ENCODE peak calls at places on chromosomes 13 and 19, in eight cellular contexts. One of them, this sample, is unnamed.

GRCh38 chr19:51565583-51565982 is 5.5 kb upstream of the ZNF175 start:
- DNase-seq in psoas muscle: no peak
- DNase-seq in cardiac muscle cell: peak; percentile 34
- DNase-seq in K562: no peak
- DNase-seq in tibial artery: no peak
- DNase-seq in prostate gland: no peak
- DNase-seq in IMR-90: no peak
- DNase-seq in uterus: no peak
- DNase-seq in this sample: no peak

GRCh38 chr13:38951525-38952313 is 38.9 kb downstream of the STOML3 start:
- DNase-seq in psoas muscle: no peak
- DNase-seq in cardiac muscle cell: peak; percentile 81
- DNase-seq in K562: no peak
- DNase-seq in tibial artery: no peak
- DNase-seq in prostate gland: no peak
- DNase-seq in IMR-90: no peak
- DNase-seq in uterus: no peak
- DNase-seq in this sample: no peak

GRCh38 chr13:73708393-73708985 is 425.7 kb downstream of the KLF12 start:
- DNase-seq in psoas muscle: no peak
- DNase-seq in cardiac muscle cell: peak; percentile 84
- DNase-seq in K562: peak; percentile 36
- DNase-seq in tibial artery: peak; percentile 28
- DNase-seq in prostate gland: peak; percentile 44
- DNase-seq in IMR-90: peak; percentile 71
- DNase-seq in uterus: peak; percentile 19
- DNase-seq in this sample: no peak

GRCh38 chr19:1956868-1957492 is 16.0 kb downstream of the CSNK1G2 start:
- DNase-seq in psoas muscle: peak; percentile 66
- DNase-seq in cardiac muscle cell: no peak
- DNase-seq in K562: no peak
- DNase-seq in tibial artery: no peak
- DNase-seq in prostate gland: no peak
- DNase-seq in IMR-90: no peak
- DNase-seq in uterus: no peak
- DNase-seq in this sample: no peak

GRCh38 chr13:30463820-30464495 is 1.8 kb downstream of the HMGB1 start:
- DNase-seq in psoas muscle: no peak
- DNase-seq in cardiac muscle cell: peak; percentile 67
- DNase-seq in K562: peak; percentile 7
- DNase-seq in tibial artery: peak; percentile 50
- DNase-seq in prostate gland: peak; percentile 60
- DNase-seq in IMR-90: peak; percentile 50
- DNase-seq in uterus: no peak
- DNase-seq in this sample: peak; percentile 80

GRCh38 chr19:8835877-8836276 is 3.7 kb downstream of the MBD3L1 start:
- DNase-seq in psoas muscle: no peak
- DNase-seq in cardiac muscle cell: no peak
- DNase-seq in K562: no peak
- DNase-seq in tibial artery: no peak
- DNase-seq in prostate gland: no peak
- DNase-seq in IMR-90: no peak
- DNase-seq in uterus: no peak
- DNase-seq in this sample: no peak

GRCh38 chr13:101535192-101535746 is 82.8 kb downstream of the ITGBL1 start:
- DNase-seq in psoas muscle: no peak
- DNase-seq in cardiac muscle cell: no peak
- DNase-seq in K562: no peak
- DNase-seq in tibial artery: no peak
- DNase-seq in prostate gland: no peak
- DNase-seq in IMR-90: peak; percentile 44
- DNase-seq in uterus: no peak
- DNase-seq in this sample: no peak

GRCh38 chr19:45972081-45972943 is 1.4 kb downstream of the NOVA2 start:
- DNase-seq in psoas muscle: no peak
- DNase-seq in cardiac muscle cell: no peak
- DNase-seq in K562: peak; percentile 32
- DNase-seq in tibial artery: peak; percentile 24
- DNase-seq in prostate gland: no peak
- DNase-seq in IMR-90: no peak
- DNase-seq in uterus: no peak
- DNase-seq in this sample: no peak

GRCh38 chr13:28534801-28535200 is 39.9 kb upstream of the FLT1 start:
- DNase-seq in psoas muscle: no peak
- DNase-seq in cardiac muscle cell: no peak
- DNase-seq in K562: no peak
- DNase-seq in tibial artery: no peak
- DNase-seq in prostate gland: no peak
- DNase-seq in IMR-90: no peak
- DNase-seq in uterus: no peak
- DNase-seq in this sample: no peak

GRCh38 chr13:73672492-73672891 is 461.7 kb downstream of the KLF12 start:
- DNase-seq in psoas muscle: no peak
- DNase-seq in cardiac muscle cell: no peak
- DNase-seq in K562: no peak
- DNase-seq in tibial artery: no peak
- DNase-seq in prostate gland: no peak
- DNase-seq in IMR-90: no peak
- DNase-seq in uterus: no peak
- DNase-seq in this sample: no peak

GRCh38 chr13:40109324-40109958 is 454.0 kb downstream of the COG6 start:
- DNase-seq in psoas muscle: peak; percentile 22
- DNase-seq in cardiac muscle cell: peak; percentile 95
- DNase-seq in K562: no peak
- DNase-seq in tibial artery: peak; percentile 40
- DNase-seq in prostate gland: no peak
- DNase-seq in IMR-90: peak; percentile 73
- DNase-seq in uterus: no peak
- DNase-seq in this sample: no peak

GRCh38 chr19:35966771-35967170 is 28.2 kb upstream of the SDHAF1 start:
- DNase-seq in psoas muscle: no peak
- DNase-seq in cardiac muscle cell: no peak
- DNase-seq in K562: no peak
- DNase-seq in tibial artery: no peak
- DNase-seq in prostate gland: no peak
- DNase-seq in IMR-90: no peak
- DNase-seq in uterus: no peak
- DNase-seq in this sample: no peak

GRCh38 chr19:20414133-20414532 is 151.4 kb downstream of the ZNF737 start:
- DNase-seq in psoas muscle: no peak
- DNase-seq in cardiac muscle cell: no peak
- DNase-seq in K562: no peak
- DNase-seq in tibial artery: no peak
- DNase-seq in prostate gland: no peak
- DNase-seq in IMR-90: no peak
- DNase-seq in uterus: no peak
- DNase-seq in this sample: no peak

GRCh38 chr19:33906578-33907335 is 110.1 kb downstream of the KCTD15 start:
- DNase-seq in psoas muscle: peak; percentile 20
- DNase-seq in cardiac muscle cell: peak; percentile 50
- DNase-seq in K562: no peak
- DNase-seq in tibial artery: no peak
- DNase-seq in prostate gland: peak; percentile 13
- DNase-seq in IMR-90: peak; percentile 2
- DNase-seq in uterus: no peak
- DNase-seq in this sample: no peak

GRCh38 chr19:33903489-33903850 is 106.8 kb downstream of the KCTD15 start:
- DNase-seq in psoas muscle: no peak
- DNase-seq in cardiac muscle cell: no peak
- DNase-seq in K562: no peak
- DNase-seq in tibial artery: no peak
- DNase-seq in prostate gland: no peak
- DNase-seq in IMR-90: no peak
- DNase-seq in uterus: no peak
- DNase-seq in this sample: no peak

GRCh38 chr19:33904681-33905080 is 108.0 kb downstream of the KCTD15 start:
- DNase-seq in psoas muscle: peak; percentile 18
- DNase-seq in cardiac muscle cell: peak; percentile 52
- DNase-seq in K562: no peak
- DNase-seq in tibial artery: no peak
- DNase-seq in prostate gland: peak; percentile 29
- DNase-seq in IMR-90: no peak
- DNase-seq in uterus: no peak
- DNase-seq in this sample: no peak

GRCh38 chr19:33905937-33906577 is 109.4 kb downstream of the KCTD15 start:
- DNase-seq in psoas muscle: peak; percentile 75
- DNase-seq in cardiac muscle cell: peak; percentile 64
- DNase-seq in K562: peak; percentile 75
- DNase-seq in tibial artery: peak; percentile 34
- DNase-seq in prostate gland: peak; percentile 90
- DNase-seq in IMR-90: no peak
- DNase-seq in uterus: peak; percentile 58
- DNase-seq in this sample: peak; percentile 79

DNA sequence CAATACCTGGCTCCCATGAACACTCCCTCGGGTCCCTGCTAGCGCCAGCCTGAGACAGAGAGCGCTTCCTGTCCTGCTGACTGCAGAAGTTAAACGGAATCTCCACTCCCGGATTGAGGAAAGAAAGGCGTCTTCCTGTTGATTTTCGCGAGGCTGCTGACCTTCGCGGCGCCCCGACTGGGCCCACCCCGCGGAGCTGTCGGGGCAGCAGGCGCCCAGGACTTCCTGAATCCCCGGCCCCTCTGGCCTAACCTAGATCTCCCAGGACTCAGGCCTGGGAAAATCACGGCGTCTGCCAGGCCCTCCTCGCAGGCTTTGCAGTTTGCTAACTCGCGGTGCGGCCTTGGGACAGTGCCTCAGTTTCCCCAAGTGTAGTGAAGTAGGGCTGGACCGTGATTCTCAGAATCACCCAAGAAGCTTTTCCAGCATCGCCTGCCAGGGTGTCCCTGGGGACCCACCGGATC is 108.8 kb downstream of the KCTD15 start:
- DNase-seq in psoas muscle: peak; percentile 27
- DNase-seq in cardiac muscle cell: peak; percentile 35
- DNase-seq in K562: no peak
- DNase-seq in tibial artery: no peak
- DNase-seq in prostate gland: peak; percentile 16
- DNase-seq in IMR-90: no peak
- DNase-seq in uterus: no peak
- DNase-seq in this sample: no peak
- H3K4me3 ChIP-seq in psoas muscle: peak overlapping the region; percentile 62
- H3K4me3 ChIP-seq in cardiac muscle cell: peak overlapping the region; percentile 30
- H3K4me3 ChIP-seq in K562: no peak overlapping the region
- H3K4me3 ChIP-seq in tibial artery: peak overlapping the region; percentile 45
- H3K4me3 ChIP-seq in prostate gland: peak overlapping the region; percentile 51
- H3K4me3 ChIP-seq in IMR-90: no peak overlapping the region
- H3K4me3 ChIP-seq in uterus: peak overlapping the region; percentile 20
- H3K4me3 ChIP-seq in this sample: peak overlapping the region; percentile 81

DNA sequence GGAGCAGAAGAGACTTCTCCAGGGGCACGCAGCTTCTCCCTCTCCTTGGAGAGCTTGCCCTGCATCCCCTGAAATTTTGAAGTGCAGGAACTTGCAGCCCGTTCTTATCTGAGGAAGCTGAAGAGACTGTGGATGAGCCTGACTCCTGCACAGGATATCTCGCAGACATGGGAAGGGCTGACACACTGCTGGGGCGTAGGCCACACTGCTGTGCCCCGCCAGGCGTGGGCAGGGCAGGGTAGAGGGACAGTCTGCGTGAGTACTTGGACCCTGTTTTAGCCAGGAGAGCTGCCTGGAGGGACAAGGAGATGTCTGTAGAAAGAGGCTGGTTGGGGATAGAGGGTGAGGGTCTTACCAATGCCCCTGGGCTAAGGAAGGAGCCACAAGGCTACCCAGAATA is 353.7 kb upstream of the NBEA start:
- DNase-seq in psoas muscle: no peak
- DNase-seq in cardiac muscle cell: no peak
- DNase-seq in K562: no peak
- DNase-seq in tibial artery: no peak
- DNase-seq in prostate gland: no peak
- DNase-seq in IMR-90: no peak
- DNase-seq in uterus: no peak
- DNase-seq in this sample: no peak
- H3K27ac ChIP-seq in psoas muscle: no peak overlapping the region
- H3K27ac ChIP-seq in cardiac muscle cell: no peak overlapping the region
- H3K27ac ChIP-seq in K562: no peak overlapping the region
- H3K27ac ChIP-seq in tibial artery: no peak overlapping the region
- H3K27ac ChIP-seq in prostate gland: no peak overlapping the region
- H3K27ac ChIP-seq in IMR-90: no peak overlapping the region
- H3K27ac ChIP-seq in uterus: no peak overlapping the region
- H3K27ac ChIP-seq in this sample: no peak overlapping the region

DNA sequence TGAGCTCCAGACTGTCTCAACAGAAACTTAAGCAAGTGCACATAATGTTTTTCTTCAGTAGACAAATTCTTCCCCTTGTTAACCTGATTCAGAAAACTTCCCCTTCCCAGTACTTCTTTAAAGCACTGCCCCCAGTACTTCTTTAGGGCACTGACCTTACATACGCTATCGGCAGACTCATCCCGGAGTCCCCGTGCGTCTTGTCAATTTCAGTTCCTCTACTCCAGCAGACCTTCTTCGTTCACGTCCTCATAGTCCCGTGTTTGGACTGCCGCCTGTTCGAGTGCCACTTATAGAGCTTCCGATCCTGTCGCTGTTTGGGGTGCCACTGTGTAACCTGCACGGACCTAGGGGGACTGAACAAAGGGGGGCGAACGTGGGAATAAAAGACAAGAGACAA is 29.0 kb downstream of the ZNF627 start:
- DNase-seq in psoas muscle: no peak
- DNase-seq in cardiac muscle cell: no peak
- DNase-seq in K562: no peak
- DNase-seq in tibial artery: no peak
- DNase-seq in prostate gland: no peak
- DNase-seq in IMR-90: no peak
- DNase-seq in uterus: no peak
- DNase-seq in this sample: no peak
- H3K4me3 ChIP-seq in psoas muscle: no peak overlapping the region
- H3K4me3 ChIP-seq in cardiac muscle cell: no peak overlapping the region
- H3K4me3 ChIP-seq in K562: no peak overlapping the region
- H3K4me3 ChIP-seq in tibial artery: no peak overlapping the region
- H3K4me3 ChIP-seq in prostate gland: no peak overlapping the region
- H3K4me3 ChIP-seq in IMR-90: no peak overlapping the region
- H3K4me3 ChIP-seq in uterus: no peak overlapping the region
- H3K4me3 ChIP-seq in this sample: no peak overlapping the region

GRCh38 chr19:42284641-42285341 is 15.7 kb downstream of the CIC start:
- DNase-seq in psoas muscle: no peak
- DNase-seq in cardiac muscle cell: no peak
- DNase-seq in K562: no peak
- DNase-seq in tibial artery: no peak
- DNase-seq in prostate gland: no peak
- DNase-seq in IMR-90: no peak
- DNase-seq in uterus: peak; percentile 54
- DNase-seq in this sample: peak; percentile 82
- H3K27ac ChIP-seq in psoas muscle: peak overlapping the region; percentile 52
- H3K27ac ChIP-seq in cardiac muscle cell: peak overlapping the region; percentile 71
- H3K27ac ChIP-seq in K562: peak overlapping the region; percentile 56
- H3K27ac ChIP-seq in tibial artery: peak overlapping the region; percentile 86
- H3K27ac ChIP-seq in prostate gland: peak overlapping the region; percentile 78
- H3K27ac ChIP-seq in IMR-90: peak overlapping the region; percentile 70
- H3K27ac ChIP-seq in uterus: peak overlapping the region; percentile 97
- H3K27ac ChIP-seq in this sample: peak overlapping the region; percentile 70

GRCh38 chr19:44774614-44775013 is 3.1 kb upstream of the CBLC start:
- DNase-seq in psoas muscle: no peak
- DNase-seq in cardiac muscle cell: no peak
- DNase-seq in K562: no peak
- DNase-seq in tibial artery: no peak
- DNase-seq in prostate gland: no peak
- DNase-seq in IMR-90: no peak
- DNase-seq in uterus: no peak
- DNase-seq in this sample: no peak
- H3K4me3 ChIP-seq in psoas muscle: no peak overlapping the region
- H3K4me3 ChIP-seq in cardiac muscle cell: no peak overlapping the region
- H3K4me3 ChIP-seq in K562: no peak overlapping the region
- H3K4me3 ChIP-seq in tibial artery: no peak overlapping the region
- H3K4me3 ChIP-seq in prostate gland: no peak overlapping the region
- H3K4me3 ChIP-seq in IMR-90: no peak overlapping the region
- H3K4me3 ChIP-seq in uterus: no peak overlapping the region
- H3K4me3 ChIP-seq in this sample: no peak overlapping the region